ENCODE peak calls at places on chromosomes 11 and 22, in four cellular contexts. T is pancreas, P is stomach, G is neural progenitor cell. C is an unnamed sample. For H3K4me1, the result is how much of the 10 kb centered on the place peaks cover.

GRCh38 chr11:57330029-57330428 is 5.3 kb upstream of the TNKS1BP1 start:
- DNase-seq in T (peak), G (no peak), P (no peak), C (no peak)

GRCh38 chr11:4025957-4026324 is 68.7 kb upstream of the RRM1 start:
- DNase-seq in G (no peak), P (no peak), T (no peak), C (no peak)

GRCh38 chr11:6812391-6813005 is 13.0 kb upstream of the OR6A2 start:
- DNase-seq in P (no peak), T (no peak), G (peak), C (peak)

GRCh38 chr11:110903830-110904229 is 191.6 kb upstream of the ARHGAP20 start:
- DNase-seq in G (peak), T (no peak), P (no peak), C (no peak)

GRCh38 chr11:65918211-65919150 is at the start of gene C11orf68:
- DNase-seq in G (no peak), T (no peak), P (peak), C (peak)

GRCh38 chr11:92383430-92383829 is 158.8 kb downstream of the FAT3 start:
- DNase-seq in G (no peak), P (no peak), T (no peak), C (no peak)

GRCh38 chr22:39115976-39116621 is 19.1 kb downstream of the APOBEC3H start:
- DNase-seq in P (no peak), G (no peak), T (no peak), C (no peak)

GRCh38 chr11:46277313-46277622 is 194 bp upstream of the CREB3L1 start:
- DNase-seq in G (no peak), P (no peak), T (no peak), C (no peak)

GRCh38 chr22:24592846-24593809 is at the start of gene LRRC75B:
- DNase-seq in P (peak), G (peak), T (peak), C (peak)

DNA sequence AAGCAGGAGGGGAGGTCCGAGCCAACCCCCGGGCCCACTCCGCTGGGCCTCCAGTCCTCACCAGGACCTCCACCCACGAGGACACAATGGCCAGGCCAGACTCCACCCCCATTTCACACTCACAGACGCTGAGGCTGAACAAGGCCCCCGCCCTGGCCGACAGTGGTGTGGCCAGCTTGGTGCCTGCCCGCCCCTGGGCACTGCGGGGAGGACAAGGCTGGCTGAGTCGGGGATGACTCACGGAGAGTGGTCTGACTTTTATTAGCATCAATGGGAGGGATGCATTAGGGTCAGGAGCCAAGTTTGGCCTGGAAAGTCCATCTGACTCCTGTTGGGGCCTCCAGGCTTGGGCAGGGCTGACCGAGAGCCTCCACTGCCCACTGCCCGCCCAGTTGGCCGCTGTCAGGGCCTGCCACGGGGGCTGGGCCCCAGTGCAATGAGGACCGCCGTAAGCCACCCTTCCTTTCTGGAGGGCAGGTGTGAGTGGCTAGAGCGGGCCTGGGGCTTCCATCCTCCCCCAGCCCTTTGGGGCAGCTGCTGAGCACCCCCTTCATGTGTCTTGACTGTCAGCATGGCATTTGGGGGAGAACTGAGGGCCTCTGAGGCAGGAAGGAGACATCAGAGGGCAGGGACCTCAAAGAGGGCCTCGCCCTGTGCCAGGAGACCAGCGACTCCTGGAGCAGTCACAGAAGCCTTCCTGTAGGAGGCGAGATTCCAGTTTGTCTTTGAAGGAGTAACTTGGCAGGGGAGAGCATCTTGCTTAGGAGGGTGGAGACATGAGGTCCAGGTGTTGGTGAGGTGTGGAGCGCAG is 10.6 kb downstream of the TSPAN32 start:
- DNase-seq in P (no peak), T (no peak), G (no peak), C (no peak)
- H3K27ac ChIP-seq in P (no peak), T (no peak), G (no peak), C (no peak)

DNA sequence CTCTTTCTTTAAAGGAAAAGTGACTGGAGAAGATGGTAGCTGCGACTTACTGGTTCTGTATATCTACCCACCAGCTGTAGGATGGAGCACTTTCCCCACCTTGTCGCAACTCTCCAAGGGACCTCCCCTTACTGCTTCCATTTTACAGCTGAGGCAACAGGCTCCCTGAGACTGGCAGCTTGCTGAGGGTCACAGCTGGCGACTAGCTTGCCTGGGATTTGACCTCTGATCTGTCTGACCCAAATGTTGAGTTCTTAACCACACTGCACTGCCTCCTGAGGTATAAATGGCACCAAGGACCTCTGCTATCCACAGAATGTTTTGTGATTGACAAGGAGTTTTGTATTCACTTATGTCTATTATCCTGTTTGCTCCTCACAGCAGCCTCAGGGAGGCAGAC is 115.0 kb upstream of the NNMT start:
- DNase-seq in G (no peak), T (no peak), P (no peak), C (no peak)
- H3K4me1 ChIP-seq in G (under half), T (half or more), P (half or more), C (under half)

GRCh38 chr11:1834791-1835670 is at the start of gene SYT8:
- DNase-seq in G (no peak), P (peak), T (peak), C (no peak)
- H3K27ac ChIP-seq in G (no peak), P (peak), T (peak), C (no peak)

DNA sequence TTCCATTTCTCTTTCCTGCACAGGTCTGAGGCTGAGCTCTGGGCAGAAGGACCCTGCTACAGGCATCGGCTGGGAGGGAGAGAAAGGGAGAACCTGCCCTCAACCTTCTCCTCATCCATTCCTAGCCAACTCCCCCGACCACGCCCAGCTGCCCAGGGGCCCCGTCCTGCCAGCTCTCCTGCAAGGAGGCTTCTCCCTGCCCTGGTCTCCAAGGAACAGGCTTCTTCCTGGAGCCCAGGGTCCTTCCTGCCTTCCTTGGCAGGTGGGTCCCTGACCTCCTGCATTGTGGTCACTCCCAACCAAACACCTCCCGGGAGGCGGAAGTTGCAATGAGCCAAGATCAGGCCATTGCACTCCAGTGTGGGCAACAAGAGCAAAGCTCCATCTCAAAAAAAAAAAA is 12.5 kb upstream of the HMOX1 start:
- DNase-seq in T (no peak), P (no peak), G (no peak), C (no peak)
- H3K4me1 ChIP-seq in T (under half), P (under half), G (under half), C (under half)

GRCh38 chr11:126384053-126384335 is 28.5 kb downstream of the ST3GAL4 start:
- DNase-seq in T (no peak), P (no peak), G (no peak), C (no peak)
- H3K27ac ChIP-seq in T (no peak), P (no peak), G (no peak), C (no peak)

DNA sequence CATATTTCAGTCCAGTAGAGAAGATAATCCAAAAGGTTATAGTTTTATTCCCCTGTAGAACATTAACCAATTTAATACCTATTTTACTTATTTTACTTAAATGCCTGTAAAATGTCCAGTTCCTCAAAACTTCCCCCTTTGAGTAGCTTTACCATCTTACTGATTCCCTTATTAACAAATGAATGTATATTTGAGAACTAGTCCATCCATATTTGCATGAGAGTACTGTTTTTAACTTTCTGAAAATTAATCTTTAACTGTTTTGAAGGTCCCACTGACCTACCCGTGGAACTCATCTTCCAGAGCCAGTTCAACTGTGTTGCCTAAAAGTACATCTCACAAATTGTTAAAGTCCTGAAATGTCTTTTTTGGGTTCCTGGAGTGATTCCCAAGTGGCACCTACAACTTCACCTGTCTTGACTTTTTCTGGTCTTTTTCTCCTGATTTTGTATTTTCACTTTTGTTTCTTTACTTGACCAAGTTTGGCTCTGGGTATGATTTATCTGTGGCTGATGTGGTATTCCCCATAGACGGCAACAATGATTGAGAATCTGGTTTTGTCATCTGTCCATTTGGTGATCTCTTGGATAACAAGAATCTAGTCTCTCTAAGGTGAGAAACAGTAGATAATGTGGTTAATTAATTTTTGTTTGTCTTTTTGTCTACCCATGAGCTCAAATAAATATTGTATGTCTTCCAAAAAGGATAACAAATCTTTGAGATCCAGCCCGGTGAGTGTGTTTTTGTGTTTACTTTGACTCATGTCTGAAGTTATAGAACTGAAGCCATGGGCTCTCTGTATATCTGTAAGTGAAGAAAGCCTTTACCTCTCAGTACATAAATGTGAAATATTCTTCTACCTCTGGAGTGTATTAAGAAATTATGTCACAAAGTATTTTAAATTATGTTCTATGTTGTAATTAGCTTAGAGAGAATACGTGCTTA is 174.2 kb downstream of the ETS1 start:
- DNase-seq in T (no peak), P (no peak), G (no peak), C (no peak)
- H3K4me1 ChIP-seq in T (under half), P (under half), G (under half), C (under half)

DNA sequence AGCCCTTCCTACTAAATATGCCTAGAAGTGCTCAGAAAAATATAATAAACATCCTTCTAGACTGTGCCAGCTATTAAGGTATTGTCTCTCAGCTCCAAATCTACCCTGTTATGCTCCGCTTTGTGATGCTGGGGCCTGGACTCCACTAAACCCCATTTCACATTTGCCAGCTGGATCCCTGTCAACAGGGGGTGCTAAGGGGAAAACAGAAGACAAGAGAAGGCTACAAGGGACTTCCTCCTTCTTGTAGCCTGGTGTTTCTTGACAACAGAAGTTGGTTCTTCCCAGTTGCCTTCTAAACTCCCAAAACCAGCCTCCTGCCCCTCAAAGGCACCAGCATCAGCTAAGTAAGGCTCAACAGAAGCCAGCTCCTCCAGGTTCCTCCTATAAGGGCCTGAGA is 5.2 kb downstream of the NUMA1 start:
- DNase-seq in T (no peak), P (no peak), G (peak), C (peak)
- H3K27ac ChIP-seq in T (no peak), P (no peak), G (no peak), C (no peak)

GRCh38 chr22:48523091-48523490 is 1304.6 kb downstream of the BRD1 start:
- DNase-seq in G (no peak), T (no peak), P (no peak), C (no peak)
- H3K4me1 ChIP-seq in G (under half), T (under half), P (under half), C (under half)